ENCODE peak calls at places on chromosomes 6 and 20, in five cellular contexts. O is cardiac fibroblast, X is neural progenitor cell, D is AG10803, V is activated T-cell treated with anti-CD3 and anti-CD28 coated beads for 1 hour. N is an unnamed sample.

GRCh38 chr20:21615617-21616080 is 89.8 kb upstream of the PAX1 start:
- DNase-seq in X (peak; percentile 84), O (peak; percentile 52), D (peak; percentile 59), V (peak; percentile 20), N (no peak)

GRCh38 chr6:122838060-122838780 is 49.2 kb downstream of the SMPDL3A start:
- DNase-seq in X (no peak), O (peak; percentile 45), V (no peak), D (peak; percentile 9), N (no peak)

GRCh38 chr20:57787151-57787968 is 77.5 kb upstream of the PMEPA1 start:
- DNase-seq in O (no peak), V (no peak), X (no peak), D (no peak), N (no peak)

GRCh38 chr20:57665589-57665971 is 44.2 kb downstream of the PMEPA1 start:
- DNase-seq in D (no peak), V (no peak), X (no peak), O (no peak), N (no peak)

GRCh38 chr6:38269773-38270172 is 370.0 kb downstream of the BTBD9 start:
- DNase-seq in X (no peak), V (no peak), D (no peak), O (no peak), N (no peak)

GRCh38 chr6:128174724-128175123 is 273.9 kb upstream of the THEMIS start:
- DNase-seq in O (no peak), V (no peak), D (no peak), X (no peak), N (no peak)

GRCh38 chr20:16441526-16442164 is 131.6 kb downstream of the KIF16B start:
- DNase-seq in O (no peak), V (no peak), X (no peak), D (peak; percentile 3), N (no peak)

GRCh38 chr6:44043036-44043478 is 84.2 kb downstream of the MRPL14 start:
- DNase-seq in V (no peak), D (peak; percentile 61), X (no peak), O (no peak), N (no peak)

GRCh38 chr6:15897063-15897934 is 231.6 kb upstream of the MYLIP start:
- DNase-seq in O (peak; percentile 92), V (no peak), D (peak; percentile 53), X (no peak), N (no peak)

GRCh38 chr6:71205336-71205956 is 83.2 kb upstream of the OGFRL1 start:
- DNase-seq in X (no peak), V (no peak), O (peak; percentile 24), D (peak; percentile 56), N (no peak)

GRCh38 chr6:11494786-11495564 is 42.6 kb upstream of the TMEM170B start:
- DNase-seq in V (no peak), O (no peak), D (no peak), X (no peak), N (no peak)

GRCh38 chr6:54335871-54336270 is 27.6 kb downstream of the TINAG start:
- DNase-seq in O (peak; percentile 92), D (peak; percentile 97), X (no peak), V (no peak), N (no peak)

GRCh38 chr6:49087372-49087771 is 375.7 kb downstream of the MMUT start:
- DNase-seq in V (no peak), D (no peak), O (peak; percentile 40), X (no peak), N (no peak)

GRCh38 chr6:30891816-30892553 is 7.7 kb downstream of the DDR1 start:
- DNase-seq in V (no peak), D (no peak), X (no peak), O (no peak), N (no peak)

GRCh38 chr20:64254571-64255360 is 782 bp upstream of the PCMTD2 start:
- DNase-seq in O (no peak), V (no peak), X (no peak), D (no peak), N (no peak)

GRCh38 chr6:158861686-158862381 is 42.7 kb upstream of the EZR start:
- DNase-seq in V (no peak), O (no peak), D (no peak), X (no peak), N (no peak)

GRCh38 chr6:72552938-72553337 is 68.9 kb upstream of the KCNQ5 start:
- DNase-seq in V (no peak), X (no peak), O (peak; percentile 41), D (peak; percentile 74), N (no peak)

GRCh38 chr6:42821846-42822245 is 40.0 kb downstream of the BICRAL start:
- DNase-seq in D (no peak), O (no peak), X (no peak), V (no peak), N (no peak)

GRCh38 chr20:13995841-13996240 is 525 bp downstream of the MACROD2 start:
- DNase-seq in V (no peak), D (no peak), O (no peak), X (peak; percentile 74), N (no peak)

GRCh38 chr20:6566821-6567220 is 200.7 kb upstream of the BMP2 start:
- DNase-seq in V (no peak), O (peak; percentile 72), X (no peak), D (peak; percentile 82), N (no peak)

GRCh38 chr20:2151805-2152727 is 50.4 kb downstream of the STK35 start:
- DNase-seq in X (no peak), D (peak; percentile 85), O (peak; percentile 61), V (no peak), N (no peak)

GRCh38 chr20:63216041-63216848 is at the start of gene YTHDF1:
- DNase-seq in O (peak; percentile 96), D (peak; percentile 92), X (peak; percentile 99), V (peak; percentile 92), N (peak; percentile 96)

GRCh38 chr6:15329154-15329781 is 83.4 kb downstream of the JARID2 start:
- DNase-seq in V (no peak), D (peak; percentile 95), X (peak; percentile 62), O (peak; percentile 87), N (no peak)

GRCh38 chr6:21185849-21186478 is 407.6 kb upstream of the SOX4 start:
- DNase-seq in V (no peak), D (no peak), X (peak; percentile 93), O (no peak), N (no peak)

GRCh38 chr6:26197736-26198625 is 110.8 kb downstream of the HFE start:
- DNase-seq in X (peak; percentile 46), O (peak; percentile 36), V (no peak), D (no peak), N (no peak)

GRCh38 chr6:48117246-48117645 is 6.2 kb upstream of the PTCHD4 start:
- DNase-seq in D (no peak), O (no peak), X (no peak), V (no peak), N (no peak)

GRCh38 chr20:17345321-17345720 is 118.5 kb downstream of the PCSK2 start:
- DNase-seq in V (no peak), D (peak; percentile 80), X (no peak), O (no peak), N (no peak)

GRCh38 chr20:57089701-57090144 is 176.7 kb downstream of the BMP7 start:
- DNase-seq in V (peak; percentile 43), O (peak; percentile 41), X (peak; percentile 90), D (peak; percentile 30), N (peak; percentile 31)

GRCh38 chr6:167424700-167425099 is 99.8 kb downstream of the TTLL2 start:
- DNase-seq in X (no peak), D (no peak), V (no peak), O (no peak), N (no peak)

GRCh38 chr6:70651326-70651905 is 16.3 kb upstream of the SMAP1 start:
- DNase-seq in D (no peak), X (no peak), O (no peak), V (peak; percentile 7), N (no peak)

GRCh38 chr6:75317503-75318206 is 33.1 kb upstream of the TMEM30A start:
- DNase-seq in X (no peak), V (no peak), D (peak; percentile 72), O (peak; percentile 81), N (no peak)

GRCh38 chr6:105748737-105749161 is 337.4 kb upstream of the PRDM1 start:
- DNase-seq in X (no peak), V (no peak), D (peak; percentile 57), O (peak; percentile 6), N (no peak)

GRCh38 chr6:131831392-131831791 is 23.6 kb downstream of the ENPP1 start:
- DNase-seq in O (peak; percentile 37), D (peak; percentile 64), V (no peak), X (no peak), N (no peak)

GRCh38 chr20:23082846-23083552 is 3.1 kb downstream of the CD93 start:
- DNase-seq in D (no peak), V (no peak), O (peak; percentile 36), X (no peak), N (no peak)

GRCh38 chr6:21188505-21189223 is 404.9 kb upstream of the SOX4 start:
- DNase-seq in X (no peak), D (no peak), V (no peak), O (no peak), N (no peak)

GRCh38 chr6:2081155-2082138 is 164.0 kb downstream of the GMDS start:
- DNase-seq in D (no peak), X (no peak), O (no peak), V (no peak), N (no peak)

GRCh38 chr6:13268914-13269532 is 59.3 kb downstream of the TBC1D7 start:
- DNase-seq in V (no peak), D (peak; percentile 87), X (no peak), O (peak; percentile 70), N (no peak)